ENCODE peak calls at places on chromosome 14, in eight cellular contexts. One of them, this sample, is unnamed.

GRCh38 chr14:74754899-74755298 is 8.2 kb upstream of the YLPM1 start:
- DNase-seq in nucleus accumbens: no peak
- DNase-seq in ACHN: no peak
- DNase-seq in left lung: no peak
- DNase-seq in nephron progenitor cell: no peak
- DNase-seq in stimulated activated naive B cell treated with anti-CD40 and anti-IgM and Interleukin-4, amounts not matched to agents 10 μg/mL and 1 μg/mL and 100 μg/mL, for 72 hours: no peak
- DNase-seq in SHP77: no peak
- DNase-seq in HCEC 1CT: no peak
- DNase-seq in this sample: no peak

GRCh38 chr14:98877065-98877464 is 394.9 kb downstream of the BCL11B start:
- DNase-seq in nucleus accumbens: no peak
- DNase-seq in ACHN: no peak
- DNase-seq in left lung: no peak
- DNase-seq in nephron progenitor cell: no peak
- DNase-seq in stimulated activated naive B cell treated with anti-CD40 and anti-IgM and Interleukin-4, amounts not matched to agents 10 μg/mL and 1 μg/mL and 100 μg/mL, for 72 hours: no peak
- DNase-seq in SHP77: no peak
- DNase-seq in HCEC 1CT: no peak
- DNase-seq in this sample: no peak

GRCh38 chr14:65137648-65138317 is 35.5 kb upstream of the MAX start:
- DNase-seq in nucleus accumbens: no peak
- DNase-seq in ACHN: no peak
- DNase-seq in left lung: no peak
- DNase-seq in nephron progenitor cell: no peak
- DNase-seq in stimulated activated naive B cell treated with anti-CD40 and anti-IgM and Interleukin-4, amounts not matched to agents 10 μg/mL and 1 μg/mL and 100 μg/mL, for 72 hours: no peak
- DNase-seq in SHP77: no peak
- DNase-seq in HCEC 1CT: no peak
- DNase-seq in this sample: no peak

GRCh38 chr14:92633724-92634123 is 114.7 kb downstream of the LGMN start:
- DNase-seq in nucleus accumbens: no peak
- DNase-seq in ACHN: no peak
- DNase-seq in left lung: no peak
- DNase-seq in nephron progenitor cell: no peak
- DNase-seq in stimulated activated naive B cell treated with anti-CD40 and anti-IgM and Interleukin-4, amounts not matched to agents 10 μg/mL and 1 μg/mL and 100 μg/mL, for 72 hours: no peak
- DNase-seq in SHP77: no peak
- DNase-seq in HCEC 1CT: peak; percentile 27
- DNase-seq in this sample: no peak

GRCh38 chr14:68283378-68284123 is 464.0 kb downstream of the RAD51B start:
- DNase-seq in nucleus accumbens: no peak
- DNase-seq in ACHN: no peak
- DNase-seq in left lung: peak; percentile 72
- DNase-seq in nephron progenitor cell: peak; percentile 10
- DNase-seq in stimulated activated naive B cell treated with anti-CD40 and anti-IgM and Interleukin-4, amounts not matched to agents 10 μg/mL and 1 μg/mL and 100 μg/mL, for 72 hours: peak; percentile 83
- DNase-seq in SHP77: no peak
- DNase-seq in HCEC 1CT: no peak
- DNase-seq in this sample: peak; percentile 89

GRCh38 chr14:92316937-92317336 is 6.0 kb upstream of the SLC24A4 start:
- DNase-seq in nucleus accumbens: no peak
- DNase-seq in ACHN: no peak
- DNase-seq in left lung: no peak
- DNase-seq in nephron progenitor cell: no peak
- DNase-seq in stimulated activated naive B cell treated with anti-CD40 and anti-IgM and Interleukin-4, amounts not matched to agents 10 μg/mL and 1 μg/mL and 100 μg/mL, for 72 hours: no peak
- DNase-seq in SHP77: no peak
- DNase-seq in HCEC 1CT: no peak
- DNase-seq in this sample: no peak

GRCh38 chr14:104879983-104880565 is 15.0 kb downstream of the CEP170B start:
- DNase-seq in nucleus accumbens: no peak
- DNase-seq in ACHN: no peak
- DNase-seq in left lung: peak; percentile 65
- DNase-seq in nephron progenitor cell: peak; percentile 0
- DNase-seq in stimulated activated naive B cell treated with anti-CD40 and anti-IgM and Interleukin-4, amounts not matched to agents 10 μg/mL and 1 μg/mL and 100 μg/mL, for 72 hours: no peak
- DNase-seq in SHP77: no peak
- DNase-seq in HCEC 1CT: no peak
- DNase-seq in this sample: no peak

GRCh38 chr14:52124791-52125661 is 56.2 kb upstream of the NID2 start:
- DNase-seq in nucleus accumbens: no peak
- DNase-seq in ACHN: no peak
- DNase-seq in left lung: no peak
- DNase-seq in nephron progenitor cell: no peak
- DNase-seq in stimulated activated naive B cell treated with anti-CD40 and anti-IgM and Interleukin-4, amounts not matched to agents 10 μg/mL and 1 μg/mL and 100 μg/mL, for 72 hours: no peak
- DNase-seq in SHP77: no peak
- DNase-seq in HCEC 1CT: peak; percentile 96
- DNase-seq in this sample: no peak

GRCh38 chr14:49768301-49769121 is 558 bp downstream of the KLHDC2 start:
- DNase-seq in nucleus accumbens: peak; percentile 21
- DNase-seq in ACHN: peak; percentile 62
- DNase-seq in left lung: peak; percentile 89
- DNase-seq in nephron progenitor cell: peak; percentile 51
- DNase-seq in stimulated activated naive B cell treated with anti-CD40 and anti-IgM and Interleukin-4, amounts not matched to agents 10 μg/mL and 1 μg/mL and 100 μg/mL, for 72 hours: peak; percentile 68
- DNase-seq in SHP77: peak; percentile 37
- DNase-seq in HCEC 1CT: peak; percentile 62
- DNase-seq in this sample: peak; percentile 35

GRCh38 chr14:26323781-26324363 is 274.0 kb downstream of the NOVA1 start:
- DNase-seq in nucleus accumbens: no peak
- DNase-seq in ACHN: no peak
- DNase-seq in left lung: no peak
- DNase-seq in nephron progenitor cell: no peak
- DNase-seq in stimulated activated naive B cell treated with anti-CD40 and anti-IgM and Interleukin-4, amounts not matched to agents 10 μg/mL and 1 μg/mL and 100 μg/mL, for 72 hours: no peak
- DNase-seq in SHP77: peak; percentile 58
- DNase-seq in HCEC 1CT: no peak
- DNase-seq in this sample: no peak

GRCh38 chr14:61419201-61419600 is 97.8 kb downstream of the PRKCH start:
- DNase-seq in nucleus accumbens: no peak
- DNase-seq in ACHN: no peak
- DNase-seq in left lung: no peak
- DNase-seq in nephron progenitor cell: no peak
- DNase-seq in stimulated activated naive B cell treated with anti-CD40 and anti-IgM and Interleukin-4, amounts not matched to agents 10 μg/mL and 1 μg/mL and 100 μg/mL, for 72 hours: no peak
- DNase-seq in SHP77: no peak
- DNase-seq in HCEC 1CT: no peak
- DNase-seq in this sample: no peak

GRCh38 chr14:94897092-94897491 is 127.2 kb upstream of the GSC start:
- DNase-seq in nucleus accumbens: no peak
- DNase-seq in ACHN: no peak
- DNase-seq in left lung: no peak
- DNase-seq in nephron progenitor cell: no peak
- DNase-seq in stimulated activated naive B cell treated with anti-CD40 and anti-IgM and Interleukin-4, amounts not matched to agents 10 μg/mL and 1 μg/mL and 100 μg/mL, for 72 hours: no peak
- DNase-seq in SHP77: no peak
- DNase-seq in HCEC 1CT: no peak
- DNase-seq in this sample: no peak

GRCh38 chr14:101022121-101022520 is 118.6 kb upstream of the RTL1 start:
- DNase-seq in nucleus accumbens: no peak
- DNase-seq in ACHN: no peak
- DNase-seq in left lung: no peak
- DNase-seq in nephron progenitor cell: no peak
- DNase-seq in stimulated activated naive B cell treated with anti-CD40 and anti-IgM and Interleukin-4, amounts not matched to agents 10 μg/mL and 1 μg/mL and 100 μg/mL, for 72 hours: no peak
- DNase-seq in SHP77: no peak
- DNase-seq in HCEC 1CT: no peak
- DNase-seq in this sample: no peak

GRCh38 chr14:85764809-85765208 is 234.9 kb downstream of the FLRT2 start:
- DNase-seq in nucleus accumbens: no peak
- DNase-seq in ACHN: no peak
- DNase-seq in left lung: no peak
- DNase-seq in nephron progenitor cell: no peak
- DNase-seq in stimulated activated naive B cell treated with anti-CD40 and anti-IgM and Interleukin-4, amounts not matched to agents 10 μg/mL and 1 μg/mL and 100 μg/mL, for 72 hours: no peak
- DNase-seq in SHP77: peak; percentile 32
- DNase-seq in HCEC 1CT: no peak
- DNase-seq in this sample: no peak

GRCh38 chr14:106055257-106055656 is 528.9 kb downstream of the TMEM121 start:
- DNase-seq in nucleus accumbens: no peak
- DNase-seq in ACHN: no peak
- DNase-seq in left lung: no peak
- DNase-seq in nephron progenitor cell: no peak
- DNase-seq in stimulated activated naive B cell treated with anti-CD40 and anti-IgM and Interleukin-4, amounts not matched to agents 10 μg/mL and 1 μg/mL and 100 μg/mL, for 72 hours: no peak
- DNase-seq in SHP77: no peak
- DNase-seq in HCEC 1CT: no peak
- DNase-seq in this sample: no peak

GRCh38 chr14:65153101-65153500 is 50.8 kb upstream of the MAX start:
- DNase-seq in nucleus accumbens: no peak
- DNase-seq in ACHN: no peak
- DNase-seq in left lung: no peak
- DNase-seq in nephron progenitor cell: no peak
- DNase-seq in stimulated activated naive B cell treated with anti-CD40 and anti-IgM and Interleukin-4, amounts not matched to agents 10 μg/mL and 1 μg/mL and 100 μg/mL, for 72 hours: no peak
- DNase-seq in SHP77: peak; percentile 57
- DNase-seq in HCEC 1CT: no peak
- DNase-seq in this sample: no peak

GRCh38 chr14:103504991-103505565 is 17.6 kb downstream of the CKB start:
- DNase-seq in nucleus accumbens: no peak
- DNase-seq in ACHN: no peak
- DNase-seq in left lung: no peak
- DNase-seq in nephron progenitor cell: no peak
- DNase-seq in stimulated activated naive B cell treated with anti-CD40 and anti-IgM and Interleukin-4, amounts not matched to agents 10 μg/mL and 1 μg/mL and 100 μg/mL, for 72 hours: no peak
- DNase-seq in SHP77: no peak
- DNase-seq in HCEC 1CT: no peak
- DNase-seq in this sample: no peak

GRCh38 chr14:84090837-84091236 is 1439.1 kb upstream of the FLRT2 start:
- DNase-seq in nucleus accumbens: no peak
- DNase-seq in ACHN: no peak
- DNase-seq in left lung: peak; percentile 45
- DNase-seq in nephron progenitor cell: no peak
- DNase-seq in stimulated activated naive B cell treated with anti-CD40 and anti-IgM and Interleukin-4, amounts not matched to agents 10 μg/mL and 1 μg/mL and 100 μg/mL, for 72 hours: no peak
- DNase-seq in SHP77: no peak
- DNase-seq in HCEC 1CT: no peak
- DNase-seq in this sample: no peak

GRCh38 chr14:77825895-77826519 is 26.1 kb downstream of the ADCK1 start:
- DNase-seq in nucleus accumbens: no peak
- DNase-seq in ACHN: no peak
- DNase-seq in left lung: no peak
- DNase-seq in nephron progenitor cell: no peak
- DNase-seq in stimulated activated naive B cell treated with anti-CD40 and anti-IgM and Interleukin-4, amounts not matched to agents 10 μg/mL and 1 μg/mL and 100 μg/mL, for 72 hours: no peak
- DNase-seq in SHP77: no peak
- DNase-seq in HCEC 1CT: no peak
- DNase-seq in this sample: no peak

GRCh38 chr14:68787235-68787727 is 5.6 kb downstream of the ZFP36L1 start:
- DNase-seq in nucleus accumbens: no peak
- DNase-seq in ACHN: no peak
- DNase-seq in left lung: no peak
- DNase-seq in nephron progenitor cell: no peak
- DNase-seq in stimulated activated naive B cell treated with anti-CD40 and anti-IgM and Interleukin-4, amounts not matched to agents 10 μg/mL and 1 μg/mL and 100 μg/mL, for 72 hours: peak; percentile 51
- DNase-seq in SHP77: no peak
- DNase-seq in HCEC 1CT: peak; percentile 53
- DNase-seq in this sample: no peak

GRCh38 chr14:51295666-51296263 is 55.7 kb downstream of the TMX1 start:
- DNase-seq in nucleus accumbens: no peak
- DNase-seq in ACHN: no peak
- DNase-seq in left lung: no peak
- DNase-seq in nephron progenitor cell: no peak
- DNase-seq in stimulated activated naive B cell treated with anti-CD40 and anti-IgM and Interleukin-4, amounts not matched to agents 10 μg/mL and 1 μg/mL and 100 μg/mL, for 72 hours: no peak
- DNase-seq in SHP77: no peak
- DNase-seq in HCEC 1CT: no peak
- DNase-seq in this sample: no peak

GRCh38 chr14:100108840-100109593 is 43.8 kb downstream of the EVL start:
- DNase-seq in nucleus accumbens: no peak
- DNase-seq in ACHN: no peak
- DNase-seq in left lung: no peak
- DNase-seq in nephron progenitor cell: no peak
- DNase-seq in stimulated activated naive B cell treated with anti-CD40 and anti-IgM and Interleukin-4, amounts not matched to agents 10 μg/mL and 1 μg/mL and 100 μg/mL, for 72 hours: no peak
- DNase-seq in SHP77: no peak
- DNase-seq in HCEC 1CT: no peak
- DNase-seq in this sample: no peak

GRCh38 chr14:37842106-37842505 is 246.7 kb downstream of the TTC6 start:
- DNase-seq in nucleus accumbens: no peak
- DNase-seq in ACHN: no peak
- DNase-seq in left lung: no peak
- DNase-seq in nephron progenitor cell: no peak
- DNase-seq in stimulated activated naive B cell treated with anti-CD40 and anti-IgM and Interleukin-4, amounts not matched to agents 10 μg/mL and 1 μg/mL and 100 μg/mL, for 72 hours: no peak
- DNase-seq in SHP77: no peak
- DNase-seq in HCEC 1CT: no peak
- DNase-seq in this sample: no peak

GRCh38 chr14:55580401-55581010 is 499 bp downstream of the KTN1 start:
- DNase-seq in nucleus accumbens: no peak
- DNase-seq in ACHN: peak; percentile 32
- DNase-seq in left lung: peak; percentile 88
- DNase-seq in nephron progenitor cell: peak; percentile 66
- DNase-seq in stimulated activated naive B cell treated with anti-CD40 and anti-IgM and Interleukin-4, amounts not matched to agents 10 μg/mL and 1 μg/mL and 100 μg/mL, for 72 hours: peak; percentile 38
- DNase-seq in SHP77: peak; percentile 58
- DNase-seq in HCEC 1CT: peak; percentile 17
- DNase-seq in this sample: no peak

GRCh38 chr14:55125403-55125802 is 3.6 kb upstream of the LGALS3 start:
- DNase-seq in nucleus accumbens: no peak
- DNase-seq in ACHN: no peak
- DNase-seq in left lung: no peak
- DNase-seq in nephron progenitor cell: no peak
- DNase-seq in stimulated activated naive B cell treated with anti-CD40 and anti-IgM and Interleukin-4, amounts not matched to agents 10 μg/mL and 1 μg/mL and 100 μg/mL, for 72 hours: no peak
- DNase-seq in SHP77: no peak
- DNase-seq in HCEC 1CT: no peak
- DNase-seq in this sample: no peak

GRCh38 chr14:105309371-105309770 is 5.2 kb upstream of the PACS2 start:
- DNase-seq in nucleus accumbens: no peak
- DNase-seq in ACHN: no peak
- DNase-seq in left lung: peak; percentile 55
- DNase-seq in nephron progenitor cell: no peak
- DNase-seq in stimulated activated naive B cell treated with anti-CD40 and anti-IgM and Interleukin-4, amounts not matched to agents 10 μg/mL and 1 μg/mL and 100 μg/mL, for 72 hours: no peak
- DNase-seq in SHP77: no peak
- DNase-seq in HCEC 1CT: no peak
- DNase-seq in this sample: no peak

GRCh38 chr14:77220246-77221017 is 38.8 kb downstream of the TMEM63C start:
- DNase-seq in nucleus accumbens: no peak
- DNase-seq in ACHN: no peak
- DNase-seq in left lung: no peak
- DNase-seq in nephron progenitor cell: no peak
- DNase-seq in stimulated activated naive B cell treated with anti-CD40 and anti-IgM and Interleukin-4, amounts not matched to agents 10 μg/mL and 1 μg/mL and 100 μg/mL, for 72 hours: no peak
- DNase-seq in SHP77: no peak
- DNase-seq in HCEC 1CT: no peak
- DNase-seq in this sample: no peak

GRCh38 chr14:45838597-45838996 is 585.6 kb upstream of the MIS18BP1 start:
- DNase-seq in nucleus accumbens: no peak
- DNase-seq in ACHN: peak; percentile 13
- DNase-seq in left lung: no peak
- DNase-seq in nephron progenitor cell: no peak
- DNase-seq in stimulated activated naive B cell treated with anti-CD40 and anti-IgM and Interleukin-4, amounts not matched to agents 10 μg/mL and 1 μg/mL and 100 μg/mL, for 72 hours: no peak
- DNase-seq in SHP77: peak; percentile 0
- DNase-seq in HCEC 1CT: no peak
- DNase-seq in this sample: peak; percentile 8

GRCh38 chr14:52251724-52252123 is 15.8 kb upstream of the PTGDR start:
- DNase-seq in nucleus accumbens: no peak
- DNase-seq in ACHN: no peak
- DNase-seq in left lung: no peak
- DNase-seq in nephron progenitor cell: no peak
- DNase-seq in stimulated activated naive B cell treated with anti-CD40 and anti-IgM and Interleukin-4, amounts not matched to agents 10 μg/mL and 1 μg/mL and 100 μg/mL, for 72 hours: no peak
- DNase-seq in SHP77: no peak
- DNase-seq in HCEC 1CT: no peak
- DNase-seq in this sample: no peak

GRCh38 chr14:82449926-82450325 is 916.3 kb upstream of the SEL1L start:
- DNase-seq in nucleus accumbens: no peak
- DNase-seq in ACHN: no peak
- DNase-seq in left lung: no peak
- DNase-seq in nephron progenitor cell: no peak
- DNase-seq in stimulated activated naive B cell treated with anti-CD40 and anti-IgM and Interleukin-4, amounts not matched to agents 10 μg/mL and 1 μg/mL and 100 μg/mL, for 72 hours: no peak
- DNase-seq in SHP77: no peak
- DNase-seq in HCEC 1CT: no peak
- DNase-seq in this sample: no peak

GRCh38 chr14:55624913-55625312 is 44.9 kb downstream of the KTN1 start:
- DNase-seq in nucleus accumbens: no peak
- DNase-seq in ACHN: peak; percentile 28
- DNase-seq in left lung: no peak
- DNase-seq in nephron progenitor cell: no peak
- DNase-seq in stimulated activated naive B cell treated with anti-CD40 and anti-IgM and Interleukin-4, amounts not matched to agents 10 μg/mL and 1 μg/mL and 100 μg/mL, for 72 hours: no peak
- DNase-seq in SHP77: no peak
- DNase-seq in HCEC 1CT: no peak
- DNase-seq in this sample: no peak

GRCh38 chr14:63747836-63748235 is 20.0 kb upstream of the SGPP1 start:
- DNase-seq in nucleus accumbens: no peak
- DNase-seq in ACHN: no peak
- DNase-seq in left lung: no peak
- DNase-seq in nephron progenitor cell: no peak
- DNase-seq in stimulated activated naive B cell treated with anti-CD40 and anti-IgM and Interleukin-4, amounts not matched to agents 10 μg/mL and 1 μg/mL and 100 μg/mL, for 72 hours: no peak
- DNase-seq in SHP77: no peak
- DNase-seq in HCEC 1CT: no peak
- DNase-seq in this sample: peak; percentile 72

GRCh38 chr14:30242742-30243141 is 315.1 kb upstream of the PRKD1 start:
- DNase-seq in nucleus accumbens: no peak
- DNase-seq in ACHN: no peak
- DNase-seq in left lung: no peak
- DNase-seq in nephron progenitor cell: no peak
- DNase-seq in stimulated activated naive B cell treated with anti-CD40 and anti-IgM and Interleukin-4, amounts not matched to agents 10 μg/mL and 1 μg/mL and 100 μg/mL, for 72 hours: no peak
- DNase-seq in SHP77: no peak
- DNase-seq in HCEC 1CT: no peak
- DNase-seq in this sample: no peak

GRCh38 chr14:21734457-21735074 is 60.9 kb upstream of the OR4E1 start:
- DNase-seq in nucleus accumbens: no peak
- DNase-seq in ACHN: peak; percentile 57
- DNase-seq in left lung: no peak
- DNase-seq in nephron progenitor cell: peak; percentile 35
- DNase-seq in stimulated activated naive B cell treated with anti-CD40 and anti-IgM and Interleukin-4, amounts not matched to agents 10 μg/mL and 1 μg/mL and 100 μg/mL, for 72 hours: no peak
- DNase-seq in SHP77: peak; percentile 45
- DNase-seq in HCEC 1CT: peak; percentile 22
- DNase-seq in this sample: peak; percentile 29

This sample was measured in GM12864.